ENCODE peak calls at places on chromosomes 1 and 21, in ten cellular contexts. U, F, S, X, Z, A, C, B, V and Y are unnamed samples.

GRCh38 chr1:114258074-114258473 is 104.4 kb upstream of the SYT6 start:
- DNase-seq in U (no peak), F (no peak), S (no peak), X (no peak), Z (no peak), A (no peak), C (no peak), B (no peak), V (no peak), Y (no peak)

GRCh38 chr1:118077331-118078055 is 107.5 kb downstream of the SPAG17 start:
- DNase-seq in U (no peak), F (peak; percentile 61), S (no peak), X (no peak), Z (no peak), A (peak; percentile 1), C (peak; percentile 22), B (peak; percentile 19), V (no peak), Y (peak; percentile 54)

GRCh38 chr1:193299038-193299437 is 112.6 kb upstream of the B3GALT2 start:
- DNase-seq in U (no peak), F (no peak), S (no peak), X (no peak), Z (no peak), A (no peak), C (no peak), B (no peak), V (no peak), Y (no peak)

GRCh38 chr1:211066781-211067384 is 67.1 kb downstream of the KCNH1 start:
- DNase-seq in U (no peak), F (no peak), S (no peak), X (no peak), Z (peak; percentile 52), A (no peak), C (no peak), B (no peak), V (no peak), Y (no peak)

GRCh38 chr1:155176544-155177071 is 3.0 kb downstream of the TRIM46 start:
- DNase-seq in U (peak; percentile 78), F (peak; percentile 78), S (peak; percentile 83), X (peak; percentile 93), Z (peak; percentile 93), A (peak; percentile 97), C (peak; percentile 50), B (peak; percentile 95), V (peak; percentile 78), Y (peak; percentile 66)

GRCh38 chr1:171286032-171286705 is 27.8 kb upstream of the FMO4 start:
- DNase-seq in U (no peak), F (peak; percentile 77), S (no peak), X (no peak), Z (no peak), A (no peak), C (peak; percentile 36), B (no peak), V (no peak), Y (peak; percentile 74)

GRCh38 chr1:226625326-226625725 is 76.8 kb downstream of the STUM start:
- DNase-seq in U (peak; percentile 27), F (no peak), S (no peak), X (no peak), Z (no peak), A (no peak), C (no peak), B (no peak), V (peak; percentile 11), Y (no peak)

GRCh38 chr1:67987046-67987799 is 63.2 kb downstream of the DIRAS3 start:
- DNase-seq in U (no peak), F (peak; percentile 71), S (no peak), X (no peak), Z (no peak), A (peak; percentile 20), C (peak; percentile 99), B (no peak), V (no peak), Y (peak; percentile 17)

GRCh38 chr1:162193201-162193600 is 123.7 kb downstream of the NOS1AP start:
- DNase-seq in U (no peak), F (no peak), S (no peak), X (no peak), Z (no peak), A (no peak), C (no peak), B (no peak), V (no peak), Y (no peak)

GRCh38 chr21:26041441-26042180 is 129.0 kb downstream of the APP start:
- DNase-seq in U (no peak), F (peak; percentile 64), S (no peak), X (no peak), Z (peak; percentile 53), A (no peak), C (peak; percentile 67), B (no peak), V (peak; percentile 23), Y (peak; percentile 38)

GRCh38 chr1:109149874-109150601 is 36.1 kb downstream of the ELAPOR1 start:
- DNase-seq in U (peak; percentile 78), F (no peak), S (no peak), X (no peak), Z (no peak), A (no peak), C (no peak), B (peak; percentile 32), V (no peak), Y (no peak)

DNA sequence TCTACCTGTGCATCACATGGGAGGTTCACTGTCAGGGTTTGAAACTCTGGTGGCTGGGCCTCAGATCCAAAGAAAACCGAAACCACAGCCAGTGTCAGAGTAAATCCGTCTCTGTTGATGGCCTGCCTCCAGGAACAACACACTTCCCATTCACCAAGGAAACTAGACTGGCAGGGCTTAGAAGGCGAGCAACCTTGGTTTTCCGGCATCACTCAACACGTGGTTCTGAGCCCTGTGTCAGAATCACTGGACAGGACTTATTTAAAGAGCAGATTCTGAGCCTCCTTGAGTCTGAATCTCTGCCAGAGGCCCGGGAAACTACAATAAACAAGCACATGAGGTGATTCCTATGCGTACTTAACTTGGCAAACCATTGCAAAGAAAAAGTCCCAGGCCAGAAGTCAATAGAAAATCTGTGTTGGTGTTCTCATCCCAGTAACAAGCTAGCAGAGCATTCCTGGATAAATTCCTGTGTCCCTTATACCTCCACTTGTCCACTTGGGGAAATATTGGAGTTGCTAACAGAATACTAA is 70.0 kb downstream of the KCTD3 start:
- DNase-seq in U (peak; percentile 61), F (peak; percentile 32), S (no peak), X (peak; percentile 23), Z (no peak), A (peak; percentile 9), C (peak; percentile 89), B (peak; percentile 45), V (peak; percentile 65), Y (peak; percentile 22)
- H3K4me3 ChIP-seq in U (no peak overlapping the region), F (no peak overlapping the region), S (no peak overlapping the region), X (no peak overlapping the region), Z (no peak overlapping the region), A (no peak overlapping the region), C (peak overlapping the region; percentile 11), B (no peak overlapping the region), V (peak overlapping the region; percentile 37), Y (no peak overlapping the region)

GRCh38 chr1:223838125-223838854 is 7.5 kb downstream of the TP53BP2 start:
- DNase-seq in U (no peak), F (no peak), S (no peak), X (no peak), Z (no peak), A (no peak), C (no peak), B (no peak), V (no peak), Y (no peak)

GRCh38 chr1:223835754-223836153 is 10.0 kb downstream of the TP53BP2 start:
- DNase-seq in U (no peak), F (no peak), S (no peak), X (no peak), Z (no peak), A (no peak), C (no peak), B (no peak), V (no peak), Y (no peak)

GRCh38 chr1:223837206-223837605 is 8.5 kb downstream of the TP53BP2 start:
- DNase-seq in U (no peak), F (no peak), S (no peak), X (no peak), Z (no peak), A (no peak), C (no peak), B (no peak), V (no peak), Y (no peak)

GRCh38 chr1:223836586-223836985 is 9.2 kb downstream of the TP53BP2 start:
- DNase-seq in U (no peak), F (peak; percentile 50), S (no peak), X (no peak), Z (no peak), A (no peak), C (no peak), B (no peak), V (no peak), Y (peak; percentile 36)

GRCh38 chr1:223837687-223838086 is 8.1 kb downstream of the TP53BP2 start:
- DNase-seq in U (no peak), F (no peak), S (no peak), X (no peak), Z (no peak), A (no peak), C (no peak), B (no peak), V (no peak), Y (no peak)
- H3K4me3 ChIP-seq in U (no peak overlapping the region), F (no peak overlapping the region), S (no peak overlapping the region), X (no peak overlapping the region), Z (no peak overlapping the region), A (no peak overlapping the region), C (no peak overlapping the region), B (no peak overlapping the region), V (no peak overlapping the region), Y (no peak overlapping the region)

GRCh38 chr1:9539165-9539828 is at the start of gene SLC25A33:
- DNase-seq in U (peak; percentile 98), F (peak; percentile 97), S (peak; percentile 97), X (peak; percentile 99), Z (peak; percentile 99), A (peak; percentile 86), C (peak; percentile 94), B (peak; percentile 99), V (peak; percentile 95), Y (peak; percentile 80)

GRCh38 chr1:9539829-9540550 is 725 bp downstream of the SLC25A33 start:
- DNase-seq in U (peak; percentile 78), F (peak; percentile 36), S (peak; percentile 41), X (peak; percentile 58), Z (peak; percentile 87), A (peak; percentile 46), C (peak; percentile 49), B (peak; percentile 56), V (peak; percentile 32), Y (peak; percentile 12)

GRCh38 chr1:9537863-9538668 is 1.2 kb upstream of the SLC25A33 start:
- DNase-seq in U (peak; percentile 65), F (peak; percentile 68), S (no peak), X (peak; percentile 50), Z (no peak), A (no peak), C (no peak), B (peak; percentile 61), V (no peak), Y (peak; percentile 41)

GRCh38 chr1:9536301-9536700 is 3.0 kb upstream of the SLC25A33 start:
- DNase-seq in U (no peak), F (no peak), S (no peak), X (no peak), Z (no peak), A (no peak), C (no peak), B (no peak), V (no peak), Y (no peak)

GRCh38 chr1:9538669-9539164 is 548 bp upstream of the SLC25A33 start:
- DNase-seq in U (peak; percentile 59), F (no peak), S (peak; percentile 20), X (peak; percentile 20), Z (no peak), A (no peak), C (no peak), B (peak; percentile 38), V (no peak), Y (no peak)
- H3K4me3 ChIP-seq in U (peak overlapping the region; percentile 1), F (no peak overlapping the region), S (peak overlapping the region; percentile 92), X (no peak overlapping the region), Z (no peak overlapping the region), A (no peak overlapping the region), C (no peak overlapping the region), B (no peak overlapping the region), V (peak overlapping the region; percentile 82), Y (no peak overlapping the region)

GRCh38 chr1:51297401-51298321 is 32.7 kb downstream of the TTC39A start:
- DNase-seq in U (no peak), F (no peak), S (no peak), X (peak; percentile 42), Z (no peak), A (no peak), C (no peak), B (peak; percentile 64), V (no peak), Y (no peak)
- H3K4me3 ChIP-seq in U (peak overlapping the region; percentile 27), F (no peak overlapping the region), S (peak overlapping the region; percentile 67), X (no peak overlapping the region), Z (no peak overlapping the region), A (no peak overlapping the region), C (no peak overlapping the region), B (peak overlapping the region; percentile 5), V (peak overlapping the region; percentile 61), Y (no peak overlapping the region)